ENCODE peak calls at places on chromosomes 4 and X, in eight cellular contexts. B is cardiac muscle cell, S is H9, Q is PC-3, E is body of pancreas, H is heart left ventricle, P is heart right ventricle, O is left lung. J is an unnamed sample.

GRCh38 chrX:118901991-118902390 is 72.4 kb upstream of the LONRF3 start:
- DNase-seq in S (no peak), Q (no peak), B (no peak), P (no peak), E (no peak), H (no peak), O (no peak), J (no peak)

GRCh38 chr4:7364979-7365378 is 69.8 kb downstream of the PSAPL1 start:
- DNase-seq in E (no peak), H (no peak), B (no peak), S (no peak), Q (no peak), O (peak; percentile 60), P (peak; percentile 46), J (peak; percentile 83)

GRCh38 chr4:88457307-88458090 is 580 bp downstream of the HERC5 start:
- DNase-seq in H (peak; percentile 45), S (peak; percentile 64), B (peak; percentile 25), O (peak; percentile 40), P (peak; percentile 52), Q (peak; percentile 21), E (peak; percentile 57), J (peak; percentile 66)

GRCh38 chrX:107207943-107208342 is 1.5 kb downstream of the DNAAF6 start:
- DNase-seq in O (no peak), H (no peak), B (no peak), E (no peak), P (no peak), Q (no peak), S (no peak), J (no peak)

GRCh38 chrX:7606253-7606652 is 236.7 kb upstream of the VCX start:
- DNase-seq in P (no peak), E (no peak), H (no peak), B (no peak), S (no peak), Q (no peak), O (no peak), J (no peak)

GRCh38 chrX:78213331-78213730 is 73.9 kb upstream of the TAF9B start:
- DNase-seq in S (no peak), B (no peak), P (no peak), E (no peak), H (no peak), Q (no peak), O (no peak), J (no peak)

GRCh38 chrX:1392376-1393130 is 640 bp upstream of the SLC25A6 start:
- DNase-seq in H (peak; percentile 81), E (peak; percentile 76), O (peak; percentile 78), Q (peak; percentile 45), B (peak; percentile 78), S (peak; percentile 74), P (peak; percentile 75), J (peak; percentile 75)

GRCh38 chr4:143291334-143291733 is 45.3 kb upstream of the GAB1 start:
- DNase-seq in O (no peak), S (no peak), P (no peak), E (no peak), Q (no peak), B (no peak), H (no peak), J (no peak)

GRCh38 chr4:48699470-48699869 is 80.6 kb downstream of the FRYL start:
- DNase-seq in O (no peak), Q (peak; percentile 35), P (no peak), E (no peak), B (no peak), S (no peak), H (no peak), J (no peak)
- H3K4me1 ChIP-seq in O (peaks cover 7% of the 10 kb centered on the region), Q (peaks cover 37% of the 10 kb centered on the region), P (peaks cover 31% of the 10 kb centered on the region), E (peaks cover 21% of the 10 kb centered on the region), B (peaks cover 16% of the 10 kb centered on the region), S (peaks cover 8% of the 10 kb centered on the region), H (peaks cover 29% of the 10 kb centered on the region), J (peaks cover 6% of the 10 kb centered on the region)

DNA sequence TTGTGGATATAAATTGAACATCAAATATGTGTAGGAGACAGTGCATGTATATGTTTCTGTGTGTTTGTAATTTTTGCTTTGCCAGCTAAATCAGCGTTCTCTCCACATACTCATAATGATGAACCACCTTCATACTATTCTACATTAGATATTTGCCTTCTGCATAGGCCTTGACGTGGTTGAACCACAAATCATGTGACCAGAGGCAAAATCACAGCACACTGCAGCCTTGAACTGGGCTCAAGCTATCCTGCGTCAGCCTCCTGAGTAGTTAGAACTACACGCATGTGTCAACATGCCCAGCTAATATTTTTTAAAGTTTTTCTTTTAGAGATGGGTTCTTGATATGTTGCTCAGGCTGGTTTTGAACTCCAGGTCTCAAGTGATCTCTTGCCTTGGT is 9.5 kb downstream of the UBQLN2 start:
- DNase-seq in B (no peak), E (no peak), O (no peak), Q (no peak), H (no peak), S (no peak), P (no peak), J (no peak)
- H3K27ac ChIP-seq in B (no peak overlapping the region), E (no peak overlapping the region), O (no peak overlapping the region), Q (no peak overlapping the region), H (no peak overlapping the region), S (no peak overlapping the region), P (no peak overlapping the region), J (no peak overlapping the region)

DNA sequence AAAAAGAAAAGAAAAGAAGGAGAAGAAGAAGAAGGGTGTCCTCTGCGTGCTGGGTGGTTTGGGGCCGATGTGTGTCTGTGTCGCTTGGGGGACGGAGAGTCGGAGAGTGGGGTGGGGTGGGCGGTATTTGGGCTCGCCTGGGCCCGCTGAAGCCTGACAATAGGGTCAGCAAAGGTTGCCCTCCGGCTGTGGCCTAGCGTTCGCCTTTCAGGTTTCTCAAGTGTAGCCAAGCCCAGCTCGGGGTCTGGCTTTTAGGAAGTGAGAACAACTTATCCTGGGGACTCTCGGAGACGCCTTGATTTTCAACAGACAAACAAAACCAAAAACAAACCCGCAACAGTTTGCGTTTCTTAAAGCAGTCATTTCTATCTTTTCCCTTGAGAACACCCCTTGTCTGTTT is 4.1 kb upstream of the SOX3 start:
- DNase-seq in S (peak; percentile 31), O (no peak), B (no peak), E (no peak), H (no peak), P (no peak), Q (no peak), J (no peak)
- H3K9me3 ChIP-seq in S (no peaks in the 10 kb centered on the region), O (no peaks in the 10 kb centered on the region), B (no peaks in the 10 kb centered on the region), E (no peaks in the 10 kb centered on the region), H (no peaks in the 10 kb centered on the region), P (no peaks in the 10 kb centered on the region), Q (no peaks in the 10 kb centered on the region), J (no peaks in the 10 kb centered on the region)

GRCh38 chrX:74259879-74260491 is 44.0 kb upstream of the ZCCHC13 start:
- DNase-seq in Q (no peak), B (no peak), S (peak; percentile 95), O (no peak), H (no peak), P (no peak), E (no peak), J (no peak)
- H3K4me1 ChIP-seq in Q (peaks cover 21% of the 10 kb centered on the region), B (no peaks in the 10 kb centered on the region), S (peaks cover 13% of the 10 kb centered on the region), O (no peaks in the 10 kb centered on the region), H (no peaks in the 10 kb centered on the region), P (no peaks in the 10 kb centered on the region), E (no peaks in the 10 kb centered on the region), J (no peaks in the 10 kb centered on the region)